ENCODE peak calls at places on chromosomes 7 and 10, in eight cellular contexts. N is AG09309; U is NCI-H1105 treated with DMSO at 0.1 percent for 48 hours; Y is epithelial cell of prostate; H is stimulated activated CD4-positive, alpha-beta T cell treated with anti-CD3 and anti-CD28 coated beads, Interleukin-1b, Interleukin-23, amount 100 ng/mL, for 4 hours; B is AG04449; A is A549; R is NCI-H345. L is an unnamed sample.

GRCh38 chr7:69934475-69934903 is 336.2 kb downstream of the AUTS2 start:
- DNase-seq in N (no peak), U (peak), Y (no peak), H (no peak), B (no peak), A (no peak), R (peak), L (peak)

GRCh38 chr7:105830405-105831218 is 45.8 kb downstream of the ATXN7L1 start:
- DNase-seq in N (peak), U (no peak), Y (peak), H (no peak), B (peak), A (peak), R (no peak), L (no peak)

GRCh38 chr7:80659120-80660055 is 20.9 kb downstream of the CD36 start:
- DNase-seq in N (no peak), U (peak), Y (no peak), H (no peak), B (no peak), A (peak), R (peak), L (no peak)

GRCh38 chr10:75295901-75296441 is 60.2 kb upstream of the COMTD1 start:
- DNase-seq in N (no peak), U (no peak), Y (peak), H (no peak), B (no peak), A (no peak), R (no peak), L (no peak)

GRCh38 chr7:1555813-1556540 is at the start of gene TMEM184A:
- DNase-seq in N (no peak), U (peak), Y (no peak), H (peak), B (no peak), A (peak), R (peak), L (peak)

GRCh38 chr10:71337219-71337625 is 18.2 kb downstream of the SLC29A3 start:
- DNase-seq in N (no peak), U (no peak), Y (no peak), H (no peak), B (no peak), A (no peak), R (no peak), L (peak)

GRCh38 chr7:35605760-35606159 is 89.2 kb downstream of the HERPUD2 start:
- DNase-seq in N (peak), U (no peak), Y (no peak), H (no peak), B (peak), A (peak), R (no peak), L (no peak)

GRCh38 chr10:86958109-86958830 is at the start of gene SNCG:
- DNase-seq in N (no peak), U (peak), Y (no peak), H (no peak), B (no peak), A (no peak), R (peak), L (peak)

GRCh38 chr7:32761451-32762320 is 129.9 kb downstream of the KBTBD2 start:
- DNase-seq in N (no peak), U (no peak), Y (no peak), H (no peak), B (no peak), A (no peak), R (no peak), L (peak)